ENCODE peak calls at places on chromosomes 5 and 9, in ten cellular contexts. X is CD4-positive, alpha-beta T cell; E is WTC11; Y is IMR-90; L is body of pancreas; U is fibroblast of the aortic adventitia; G is chondrocyte; P is cardiac fibroblast; N is activated CD8-positive, alpha-beta T cell treated with anti-CD3 and anti-CD28 coated beads for 36 hours; B is nephron progenitor cell. R is an unnamed sample.

GRCh38 chr5:52909192-52909591 is 80.0 kb upstream of the ITGA2 start:
- DNase-seq in X (no peak), E (no peak), Y (no peak), L (no peak), U (peak; percentile 41), G (no peak), P (no peak), N (no peak), B (no peak), R (no peak)

GRCh38 chr5:21919417-21920022 is 933.6 kb downstream of the CDH12 start:
- DNase-seq in X (no peak), E (peak; percentile 13), Y (peak; percentile 45), L (peak; percentile 7), U (peak; percentile 15), G (no peak), P (peak; percentile 63), N (peak; percentile 2), B (peak; percentile 27), R (peak; percentile 58)

GRCh38 chr5:73894860-73895259 is 268.9 kb downstream of the ARHGEF28 start:
- DNase-seq in X (no peak), E (no peak), Y (no peak), L (no peak), U (no peak), G (no peak), P (no peak), N (no peak), B (no peak), R (no peak)

GRCh38 chr9:101445353-101446029 is 9.9 kb upstream of the ALDOB start:
- DNase-seq in X (no peak), E (no peak), Y (peak; percentile 25), L (no peak), U (peak; percentile 33), G (no peak), P (peak; percentile 45), N (no peak), B (no peak), R (no peak)

GRCh38 chr9:110189001-110189400 is 19.0 kb downstream of the C9orf152 start:
- DNase-seq in X (no peak), E (no peak), Y (peak; percentile 18), L (peak; percentile 83), U (peak; percentile 33), G (no peak), P (no peak), N (no peak), B (no peak), R (no peak)

GRCh38 chr9:20478780-20479179 is 143.5 kb downstream of the MLLT3 start:
- DNase-seq in X (no peak), E (no peak), Y (no peak), L (no peak), U (no peak), G (no peak), P (no peak), N (no peak), B (no peak), R (peak; percentile 20)

GRCh38 chr5:159878988-159879471 is 37.3 kb upstream of the ADRA1B start:
- DNase-seq in X (no peak), E (peak; percentile 54), Y (peak; percentile 85), L (peak; percentile 27), U (peak; percentile 86), G (no peak), P (peak; percentile 83), N (no peak), B (peak; percentile 56), R (peak; percentile 74)

GRCh38 chr9:100216178-100216787 is 117.2 kb downstream of the INVS start:
- DNase-seq in X (peak; percentile 28), E (peak; percentile 83), Y (peak; percentile 45), L (peak; percentile 73), U (peak; percentile 65), G (no peak), P (peak; percentile 85), N (peak; percentile 81), B (peak; percentile 33), R (peak; percentile 76)

GRCh38 chr5:159050408-159051091 is 49.2 kb downstream of the EBF1 start:
- DNase-seq in X (no peak), E (no peak), Y (peak; percentile 32), L (no peak), U (peak; percentile 82), G (no peak), P (peak; percentile 88), N (peak; percentile 7), B (no peak), R (peak; percentile 4)

GRCh38 chr9:112771359-112772214 is 21.0 kb downstream of the SNX30 start:
- DNase-seq in X (no peak), E (no peak), Y (peak; percentile 51), L (no peak), U (no peak), G (no peak), P (no peak), N (peak; percentile 26), B (no peak), R (no peak)

GRCh38 chr5:33888582-33888981 is 3.2 kb downstream of the ADAMTS12 start:
- DNase-seq in X (no peak), E (no peak), Y (peak; percentile 72), L (no peak), U (peak; percentile 83), G (no peak), P (peak; percentile 63), N (no peak), B (no peak), R (no peak)

GRCh38 chr5:5141011-5141599 is 975 bp downstream of the ADAMTS16 start:
- DNase-seq in X (no peak), E (no peak), Y (no peak), L (no peak), U (no peak), G (no peak), P (peak; percentile 2), N (no peak), B (no peak), R (no peak)

GRCh38 chr5:122776143-122776542 is 1.3 kb downstream of the SNX2 start:
- DNase-seq in X (no peak), E (no peak), Y (no peak), L (no peak), U (no peak), G (no peak), P (no peak), N (no peak), B (no peak), R (no peak)

GRCh38 chr5:65835191-65835590 is 91.2 kb upstream of the ERBIN start:
- DNase-seq in X (no peak), E (no peak), Y (peak; percentile 43), L (no peak), U (no peak), G (no peak), P (no peak), N (no peak), B (no peak), R (no peak)

GRCh38 chr9:115360122-115360521 is 242.2 kb upstream of the TNC start:
- DNase-seq in X (no peak), E (no peak), Y (no peak), L (no peak), U (no peak), G (no peak), P (no peak), N (no peak), B (no peak), R (no peak)

GRCh38 chr5:72110401-72111013 is 3.2 kb downstream of the MAP1B start:
- DNase-seq in X (no peak), E (no peak), Y (no peak), L (no peak), U (no peak), G (no peak), P (peak; percentile 47), N (no peak), B (no peak), R (peak; percentile 20)

GRCh38 chr5:72109625-72110024 is 2.4 kb downstream of the MAP1B start:
- DNase-seq in X (no peak), E (no peak), Y (no peak), L (no peak), U (no peak), G (no peak), P (peak; percentile 55), N (no peak), B (peak; percentile 14), R (peak; percentile 23)

GRCh38 chr5:72108200-72109050 is 1.1 kb downstream of the MAP1B start:
- DNase-seq in X (no peak), E (peak; percentile 85), Y (peak; percentile 67), L (peak; percentile 69), U (peak; percentile 67), G (no peak), P (peak; percentile 84), N (peak; percentile 14), B (peak; percentile 80), R (peak; percentile 49)

GRCh38 chr5:72107874-72108199 is 562 bp downstream of the MAP1B start:
- DNase-seq in X (no peak), E (peak; percentile 38), Y (no peak), L (no peak), U (peak; percentile 31), G (no peak), P (no peak), N (peak; percentile 23), B (peak; percentile 45), R (no peak)

DNA sequence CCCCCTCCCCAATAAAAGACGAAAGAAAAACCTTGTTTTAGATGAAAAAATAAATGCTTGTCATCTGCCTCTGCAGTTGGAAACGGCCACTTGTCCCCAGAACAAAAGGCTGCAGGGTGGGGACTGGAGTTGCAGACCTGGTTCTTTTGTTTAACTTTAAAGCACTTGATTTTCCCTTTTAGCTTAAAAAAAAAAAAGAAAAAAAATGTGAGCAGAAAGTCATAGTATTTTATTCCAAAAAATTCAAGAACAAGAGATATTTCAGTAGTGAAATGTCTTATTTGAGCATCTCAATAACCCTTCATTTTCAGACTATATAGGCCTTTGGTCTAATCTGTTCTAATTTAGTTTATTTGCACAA is 1.8 kb downstream of the MAP1B start:
- DNase-seq in X (no peak), E (no peak), Y (no peak), L (no peak), U (no peak), G (no peak), P (no peak), N (no peak), B (no peak), R (no peak)
- TF ChIP-seq CTCF in X (no peak), E (no peak), Y (no peak), L (no peak), U (no peak), G (no peak), P (no peak), N (no peak), B (no peak), R (no peak)

GRCh38 chr9:137076636-137077009 is 694 bp upstream of the UAP1L1 start:
- DNase-seq in X (no peak), E (peak; percentile 29), Y (no peak), L (no peak), U (no peak), G (no peak), P (no peak), N (no peak), B (no peak), R (no peak)
- TF ChIP-seq CTCF in X (no peak), E (no peak), Y (no peak), L (no peak), U (no peak), G (no peak), P (no peak), N (no peak), B (no peak), R (no peak)

GRCh38 chr5:448766-449090 is 5.8 kb downstream of the EXOC3 start:
- DNase-seq in X (no peak), E (no peak), Y (no peak), L (no peak), U (no peak), G (no peak), P (no peak), N (no peak), B (no peak), R (no peak)
- TF ChIP-seq CTCF in X (no peak), E (no peak), Y (no peak), L (no peak), U (no peak), G (no peak), P (no peak), N (no peak), B (no peak), R (no peak)

GRCh38 chr5:169160405-169160901 is 140.5 kb downstream of the SLIT3 start:
- DNase-seq in X (no peak), E (no peak), Y (no peak), L (peak; percentile 41), U (peak; percentile 97), G (no peak), P (peak; percentile 40), N (no peak), B (no peak), R (peak; percentile 10)
- TF ChIP-seq CTCF in X (no peak), E (peak; percentile 22), Y (no peak), L (peak; percentile 44), U (peak; percentile 66), G (peak; percentile 71), P (no peak), N (no peak), B (no peak), R (no peak)

R was measured in epithelial cell of esophagus.